ENCODE peak calls at places on chromosomes 13 and 19, in five cellular contexts. One of them, this sample, is unnamed.

GRCh38 chr19:55579766-55580621 is 654 bp downstream of the ZNF579 start:
- DNase-seq in pancreas: no peak
- DNase-seq in tibial artery: no peak
- DNase-seq in Panc1: no peak
- DNase-seq in upper lobe of left lung: no peak
- DNase-seq in this sample: no peak

GRCh38 chr13:74026753-74027152 is 107.5 kb downstream of the KLF12 start:
- DNase-seq in pancreas: no peak
- DNase-seq in tibial artery: no peak
- DNase-seq in Panc1: no peak
- DNase-seq in upper lobe of left lung: no peak
- DNase-seq in this sample: no peak

GRCh38 chr19:43438291-43439162 is 23.8 kb downstream of the TEX101 start:
- DNase-seq in pancreas: no peak
- DNase-seq in tibial artery: no peak
- DNase-seq in Panc1: no peak
- DNase-seq in upper lobe of left lung: no peak
- DNase-seq in this sample: no peak

GRCh38 chr13:102869948-102870676 is 24.3 kb downstream of the ERCC5 start:
- DNase-seq in pancreas: no peak
- DNase-seq in tibial artery: no peak
- DNase-seq in Panc1: no peak
- DNase-seq in upper lobe of left lung: no peak
- DNase-seq in this sample: no peak

GRCh38 chr13:20426766-20427448 is 98.8 kb downstream of the CRYL1 start:
- DNase-seq in pancreas: no peak
- DNase-seq in tibial artery: no peak
- DNase-seq in Panc1: no peak
- DNase-seq in upper lobe of left lung: no peak
- DNase-seq in this sample: no peak

GRCh38 chr19:3664879-3665642 is 35.2 kb downstream of the PIP5K1C start:
- DNase-seq in pancreas: no peak
- DNase-seq in tibial artery: no peak
- DNase-seq in Panc1: no peak
- DNase-seq in upper lobe of left lung: peak
- DNase-seq in this sample: no peak

GRCh38 chr13:112074139-112074710 is 7.3 kb downstream of the SOX1 start:
- DNase-seq in pancreas: no peak
- DNase-seq in tibial artery: no peak
- DNase-seq in Panc1: no peak
- DNase-seq in upper lobe of left lung: no peak
- DNase-seq in this sample: no peak

GRCh38 chr19:1446713-1447564 is 3.0 kb upstream of the APC2 start:
- DNase-seq in pancreas: no peak
- DNase-seq in tibial artery: no peak
- DNase-seq in Panc1: no peak
- DNase-seq in upper lobe of left lung: peak
- DNase-seq in this sample: no peak

GRCh38 chr13:97226788-97227627 is 4.9 kb downstream of the MBNL2 start:
- DNase-seq in pancreas: no peak
- DNase-seq in tibial artery: no peak
- DNase-seq in Panc1: no peak
- DNase-seq in upper lobe of left lung: no peak
- DNase-seq in this sample: no peak

GRCh38 chr19:5123646-5124045 is 154.7 kb downstream of the KDM4B start:
- DNase-seq in pancreas: no peak
- DNase-seq in tibial artery: no peak
- DNase-seq in Panc1: no peak
- DNase-seq in upper lobe of left lung: peak
- DNase-seq in this sample: no peak

GRCh38 chr19:18894254-18895037 is 1.5 kb downstream of the CERS1 start:
- DNase-seq in pancreas: no peak
- DNase-seq in tibial artery: no peak
- DNase-seq in Panc1: no peak
- DNase-seq in upper lobe of left lung: no peak
- DNase-seq in this sample: no peak

GRCh38 chr13:41506312-41506711 is 49.0 kb downstream of the RGCC start:
- DNase-seq in pancreas: no peak
- DNase-seq in tibial artery: no peak
- DNase-seq in Panc1: no peak
- DNase-seq in upper lobe of left lung: no peak
- DNase-seq in this sample: no peak
- H3K27ac ChIP-seq in pancreas: no peak
- H3K27ac ChIP-seq in tibial artery: no peak
- H3K27ac ChIP-seq in Panc1: no peak
- H3K27ac ChIP-seq in upper lobe of left lung: no peak
- H3K27ac ChIP-seq in this sample: no peak

DNA sequence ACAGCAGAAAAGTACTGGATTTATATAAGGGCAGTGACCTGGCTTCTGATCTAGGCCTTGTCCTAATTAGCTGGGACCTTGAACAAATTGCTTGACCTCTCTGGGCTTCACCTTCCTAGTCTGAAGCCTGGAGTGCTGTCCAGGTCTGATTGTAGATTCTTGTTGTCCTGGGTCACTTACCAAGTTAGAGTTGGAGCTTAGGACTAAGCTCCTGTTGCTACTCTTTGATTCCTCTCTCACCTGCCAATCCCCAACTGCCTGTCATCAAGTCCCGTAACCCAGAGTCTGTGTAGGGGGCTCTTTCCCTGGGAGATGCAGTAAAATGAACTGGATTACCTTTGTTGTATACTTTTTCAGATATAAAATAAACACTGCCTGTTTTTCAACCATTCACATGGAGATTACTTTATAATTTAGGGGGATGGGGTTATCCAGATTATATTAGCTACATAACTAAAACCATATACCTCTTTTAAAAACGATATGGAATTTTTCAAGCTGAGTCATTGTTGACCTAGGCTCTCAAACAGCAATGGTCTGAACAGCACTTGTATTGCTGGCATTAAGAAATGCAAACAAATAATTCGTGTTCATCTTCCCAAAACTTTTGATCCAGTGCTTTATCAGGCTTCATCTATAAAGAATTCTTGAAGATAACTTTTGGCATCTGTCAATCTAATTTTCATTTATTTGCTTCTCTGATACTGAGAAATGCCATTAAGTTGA is 5.8 kb downstream of the ARHGAP35 start:
- DNase-seq in pancreas: no peak
- DNase-seq in tibial artery: no peak
- DNase-seq in Panc1: no peak
- DNase-seq in upper lobe of left lung: no peak
- DNase-seq in this sample: no peak
- H3K27ac ChIP-seq in pancreas: no peak
- H3K27ac ChIP-seq in tibial artery: no peak
- H3K27ac ChIP-seq in Panc1: peak
- H3K27ac ChIP-seq in upper lobe of left lung: peak
- H3K27ac ChIP-seq in this sample: peak

GRCh38 chr19:48502720-48503018 is 9.0 kb downstream of the LMTK3 start:
- DNase-seq in pancreas: no peak
- DNase-seq in tibial artery: no peak
- DNase-seq in Panc1: no peak
- DNase-seq in upper lobe of left lung: no peak
- DNase-seq in this sample: no peak
- H3K27ac ChIP-seq in pancreas: peak
- H3K27ac ChIP-seq in tibial artery: no peak
- H3K27ac ChIP-seq in Panc1: no peak
- H3K27ac ChIP-seq in upper lobe of left lung: peak
- H3K27ac ChIP-seq in this sample: peak

DNA sequence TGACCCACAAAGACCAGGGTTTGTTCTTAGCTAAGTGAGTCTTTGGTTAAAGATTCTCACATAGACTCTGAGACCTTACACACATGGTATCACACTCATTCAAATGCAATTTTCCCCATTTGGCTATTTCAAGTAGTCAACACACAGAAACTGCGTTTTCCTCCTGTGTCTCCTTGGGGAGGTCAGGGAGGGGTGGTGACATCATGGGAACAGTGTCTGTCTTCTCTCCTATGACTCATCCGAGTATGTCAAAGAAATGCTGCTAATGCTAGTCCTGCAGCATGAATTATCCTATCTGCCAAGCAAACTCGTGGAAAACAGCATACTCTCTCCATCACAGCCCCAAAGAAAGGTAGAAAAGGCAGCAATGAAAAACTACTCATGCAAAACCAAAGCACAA is 100.2 kb downstream of the ENOX1 start:
- DNase-seq in pancreas: peak
- DNase-seq in tibial artery: no peak
- DNase-seq in Panc1: no peak
- DNase-seq in upper lobe of left lung: no peak
- DNase-seq in this sample: no peak
- H3K27ac ChIP-seq in pancreas: no peak
- H3K27ac ChIP-seq in tibial artery: no peak
- H3K27ac ChIP-seq in Panc1: no peak
- H3K27ac ChIP-seq in upper lobe of left lung: no peak
- H3K27ac ChIP-seq in this sample: no peak

GRCh38 chr19:42242512-42243409 is at the start of gene GSK3A:
- DNase-seq in pancreas: peak
- DNase-seq in tibial artery: peak
- DNase-seq in Panc1: peak
- DNase-seq in upper lobe of left lung: peak
- DNase-seq in this sample: peak

GRCh38 chr19:42244452-42245220 is 2.2 kb upstream of the GSK3A start:
- DNase-seq in pancreas: peak
- DNase-seq in tibial artery: peak
- DNase-seq in Panc1: peak
- DNase-seq in upper lobe of left lung: peak
- DNase-seq in this sample: peak

GRCh38 chr19:42241279-42241678 is 1.1 kb downstream of the GSK3A start:
- DNase-seq in pancreas: no peak
- DNase-seq in tibial artery: no peak
- DNase-seq in Panc1: no peak
- DNase-seq in upper lobe of left lung: no peak
- DNase-seq in this sample: no peak

GRCh38 chr19:42239544-42240220 is 2.7 kb downstream of the GSK3A start:
- DNase-seq in pancreas: no peak
- DNase-seq in tibial artery: no peak
- DNase-seq in Panc1: no peak
- DNase-seq in upper lobe of left lung: no peak
- DNase-seq in this sample: no peak

GRCh38 chr19:42242071-42242511 is 311 bp downstream of the GSK3A start:
- DNase-seq in pancreas: no peak
- DNase-seq in tibial artery: no peak
- DNase-seq in Panc1: no peak
- DNase-seq in upper lobe of left lung: no peak
- DNase-seq in this sample: no peak
- H3K27ac ChIP-seq in pancreas: peak
- H3K27ac ChIP-seq in tibial artery: peak
- H3K27ac ChIP-seq in Panc1: peak
- H3K27ac ChIP-seq in upper lobe of left lung: peak
- H3K27ac ChIP-seq in this sample: peak

DNA sequence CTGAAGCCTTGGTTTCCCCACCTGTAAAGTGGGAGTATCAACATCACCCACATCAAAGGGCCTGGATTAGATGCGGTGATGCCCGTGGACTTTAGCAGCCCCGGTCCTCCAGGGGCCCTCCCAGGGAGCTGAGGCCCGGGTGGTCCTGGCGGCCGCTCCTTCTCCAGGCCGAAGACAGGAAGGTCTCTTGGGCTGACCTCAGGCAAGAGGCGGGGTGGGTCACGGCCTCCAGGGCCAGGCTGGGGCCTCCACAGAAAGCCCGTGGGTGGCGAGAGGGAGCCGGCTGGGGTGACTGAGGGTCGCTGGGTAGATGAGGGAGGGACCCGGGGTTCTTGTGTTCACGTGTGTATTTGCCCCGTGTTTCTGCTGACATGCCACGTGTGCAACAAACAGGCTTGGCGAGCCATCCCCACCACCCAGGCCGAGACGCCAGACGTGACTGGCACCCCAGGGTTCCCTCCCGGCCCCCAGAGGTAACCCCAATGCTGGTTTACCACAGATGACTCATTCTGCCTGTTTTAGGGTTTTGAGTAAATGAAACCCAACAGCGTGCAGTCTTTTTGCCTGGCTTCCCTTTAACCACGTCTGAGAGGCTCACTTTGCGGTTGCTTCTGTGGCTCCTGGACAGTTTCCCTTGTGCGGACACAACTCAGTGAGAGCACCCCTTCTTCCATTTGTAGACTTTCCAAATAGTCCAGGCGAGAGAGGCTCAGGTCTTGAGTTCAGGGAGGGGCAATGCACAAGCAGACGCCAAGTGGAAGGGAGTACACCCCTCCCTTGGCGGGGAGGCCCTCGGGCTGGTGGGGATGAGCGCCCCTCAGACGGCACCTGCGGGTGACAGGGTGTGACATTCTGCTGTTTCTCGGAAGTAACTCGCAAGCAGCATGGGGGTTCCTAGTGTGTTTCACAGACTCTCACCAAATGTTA is 42.9 kb downstream of the C13orf46 start:
- DNase-seq in pancreas: no peak
- DNase-seq in tibial artery: peak
- DNase-seq in Panc1: no peak
- DNase-seq in upper lobe of left lung: no peak
- DNase-seq in this sample: no peak
- H3K27ac ChIP-seq in pancreas: no peak
- H3K27ac ChIP-seq in tibial artery: peak
- H3K27ac ChIP-seq in Panc1: no peak
- H3K27ac ChIP-seq in upper lobe of left lung: no peak
- H3K27ac ChIP-seq in this sample: no peak

GRCh38 chr13:99692854-99693253 is 191.6 kb downstream of the TM9SF2 start:
- DNase-seq in pancreas: no peak
- DNase-seq in tibial artery: no peak
- DNase-seq in Panc1: no peak
- DNase-seq in upper lobe of left lung: no peak
- DNase-seq in this sample: no peak

GRCh38 chr13:99694251-99694650 is 193.0 kb downstream of the TM9SF2 start:
- DNase-seq in pancreas: no peak
- DNase-seq in tibial artery: no peak
- DNase-seq in Panc1: no peak
- DNase-seq in upper lobe of left lung: no peak
- DNase-seq in this sample: no peak

GRCh38 chr13:99693351-99693750 is 192.1 kb downstream of the TM9SF2 start:
- DNase-seq in pancreas: no peak
- DNase-seq in tibial artery: no peak
- DNase-seq in Panc1: no peak
- DNase-seq in upper lobe of left lung: no peak
- DNase-seq in this sample: no peak

GRCh38 chr13:99691552-99691951 is 190.3 kb downstream of the TM9SF2 start:
- DNase-seq in pancreas: no peak
- DNase-seq in tibial artery: no peak
- DNase-seq in Panc1: no peak
- DNase-seq in upper lobe of left lung: no peak
- DNase-seq in this sample: no peak

DNA sequence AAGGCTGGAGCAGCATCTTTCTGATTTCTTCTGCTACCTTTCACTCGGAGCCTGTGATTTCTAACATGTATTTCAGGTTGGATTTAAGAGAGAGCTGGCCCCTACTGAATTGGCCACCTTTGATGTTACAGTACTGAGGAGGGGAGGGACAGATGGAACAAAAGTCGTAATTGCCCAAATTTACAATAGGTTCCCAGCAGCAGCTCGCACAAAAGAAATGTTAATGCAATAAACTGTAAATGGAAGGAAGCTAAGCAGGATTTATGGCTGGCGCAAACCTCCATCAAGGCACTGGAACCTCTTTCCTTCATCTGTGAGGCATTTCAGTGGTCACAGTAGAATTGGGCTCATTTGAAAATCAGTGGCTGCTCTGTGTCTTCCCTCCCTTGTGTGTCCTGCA is 192.5 kb downstream of the TM9SF2 start:
- DNase-seq in pancreas: no peak
- DNase-seq in tibial artery: no peak
- DNase-seq in Panc1: no peak
- DNase-seq in upper lobe of left lung: no peak
- DNase-seq in this sample: no peak
- H3K27ac ChIP-seq in pancreas: no peak
- H3K27ac ChIP-seq in tibial artery: no peak
- H3K27ac ChIP-seq in Panc1: no peak
- H3K27ac ChIP-seq in upper lobe of left lung: no peak
- H3K27ac ChIP-seq in this sample: no peak

This sample was measured in lower lobe of right lung.